ENCODE peak calls at places on chromosomes 3 and 15, in four cellular contexts. F is SK-N-MC, Q is neural crest cell, D is retina. P is an unnamed sample.

GRCh38 chr15:40445411-40446055 is 4.8 kb downstream of the BAHD1 start:
- DNase-seq in F (no peak), Q (no peak), D (no peak), P (no peak)

GRCh38 chr15:38176155-38176554 is 76.5 kb upstream of the SPRED1 start:
- DNase-seq in F (no peak), Q (no peak), D (no peak), P (no peak)

GRCh38 chr3:192825657-192826200 is 91.9 kb downstream of the MB21D2 start:
- DNase-seq in F (no peak), Q (no peak), D (no peak), P (no peak)

GRCh38 chr3:4207672-4208071 is 95.5 kb upstream of the SETMAR start:
- DNase-seq in F (no peak), Q (no peak), D (no peak), P (no peak)

GRCh38 chr15:67838789-67839332 is 984 bp downstream of the RNU6-1 start:
- DNase-seq in F (no peak), Q (no peak), D (peak), P (peak)

GRCh38 chr15:84812842-84813241 is 4.3 kb upstream of the ALPK3 start:
- DNase-seq in F (no peak), Q (no peak), D (no peak), P (no peak)

GRCh38 chr3:31533169-31533870 is 595 bp downstream of the STT3B start:
- DNase-seq in F (no peak), Q (peak), D (peak), P (peak)

GRCh38 chr15:38531509-38531908 is 33.1 kb downstream of the RASGRP1 start:
- DNase-seq in F (no peak), Q (no peak), D (no peak), P (no peak)

GRCh38 chr3:188979669-188980311 is 192.0 kb upstream of the TPRG1 start:
- DNase-seq in F (no peak), Q (no peak), D (no peak), P (no peak)

GRCh38 chr3:47161983-47162694 is 1.8 kb downstream of the SETD2 start:
- DNase-seq in F (no peak), Q (no peak), D (no peak), P (no peak)

GRCh38 chr3:162034368-162034767 is 537.8 kb downstream of the OTOL1 start:
- DNase-seq in F (no peak), Q (no peak), D (no peak), P (no peak)

GRCh38 chr15:52481915-52482314 is 46.8 kb downstream of the MYO5A start:
- DNase-seq in F (no peak), Q (no peak), D (no peak), P (no peak)

GRCh38 chr15:95266481-95267061 is 1035.2 kb downstream of the MCTP2 start:
- DNase-seq in F (no peak), Q (no peak), D (no peak), P (no peak)

GRCh38 chr3:102576651-102577050 is 141.8 kb downstream of the ZPLD1 start:
- DNase-seq in F (no peak), Q (no peak), D (no peak), P (no peak)

GRCh38 chr3:29525254-29525881 is 244.5 kb downstream of the RBMS3 start:
- DNase-seq in F (no peak), Q (no peak), D (no peak), P (no peak)

GRCh38 chr3:181446741-181447140 is 265.0 kb upstream of the SOX2 start:
- DNase-seq in F (no peak), Q (no peak), D (no peak), P (no peak)

GRCh38 chr15:48777645-48778337 is 33.1 kb downstream of the CEP152 start:
- DNase-seq in F (no peak), Q (no peak), D (no peak), P (no peak)

GRCh38 chr3:142888099-142888483 is 792 bp downstream of the PCOLCE2 start:
- DNase-seq in F (peak), Q (peak), D (no peak), P (peak)

GRCh38 chr3:24496529-24497482 is 2.2 kb upstream of the THRB start:
- DNase-seq in F (no peak), Q (peak), D (peak), P (no peak)

GRCh38 chr3:192879346-192880031 is 38.2 kb downstream of the MB21D2 start:
- DNase-seq in F (peak), Q (no peak), D (peak), P (no peak)

GRCh38 chr15:100731259-100732156 is 129.1 kb downstream of the ASB7 start:
- DNase-seq in F (no peak), Q (no peak), D (no peak), P (no peak)

GRCh38 chr3:39208463-39209055 is 16.2 kb upstream of the XIRP1 start:
- DNase-seq in F (no peak), Q (peak), D (peak), P (no peak)

GRCh38 chr3:189457201-189457607 is 174.0 kb upstream of the TP63 start:
- DNase-seq in F (no peak), Q (no peak), D (no peak), P (no peak)

GRCh38 chr3:45544024-45544718 is 50.4 kb upstream of the LIMD1 start:
- DNase-seq in F (no peak), Q (no peak), D (no peak), P (no peak)

GRCh38 chr3:43190682-43191081 is 84.8 kb upstream of the POMGNT2 start:
- DNase-seq in F (no peak), Q (no peak), D (no peak), P (no peak)

GRCh38 chr3:36591959-36592358 is 172.4 kb downstream of the DCLK3 start:
- DNase-seq in F (no peak), Q (no peak), D (no peak), P (no peak)

GRCh38 chr15:79635149-79635771 is 203.1 kb downstream of the MINAR1 start:
- DNase-seq in F (no peak), Q (no peak), D (peak), P (no peak)

GRCh38 chr3:139982404-139982803 is 47.4 kb downstream of the CLSTN2 start:
- DNase-seq in F (no peak), Q (no peak), D (no peak), P (no peak)

GRCh38 chr15:77542491-77543001 is 90.2 kb downstream of the LINGO1 start:
- DNase-seq in F (no peak), Q (no peak), D (no peak), P (no peak)

GRCh38 chr15:85750319-85750806 is 44.4 kb downstream of the KLHL25 start:
- DNase-seq in F (no peak), Q (no peak), D (no peak), P (no peak)

GRCh38 chr3:12522721-12523120 is 22.6 kb downstream of the MKRN2OS start:
- DNase-seq in F (no peak), Q (no peak), D (no peak), P (no peak)

GRCh38 chr3:112002458-112002971 is 3.8 kb downstream of the TAGLN3 start:
- DNase-seq in F (no peak), Q (no peak), D (no peak), P (no peak)

GRCh38 chr3:181699171-181699903 is 12.4 kb upstream of the SOX2 start:
- DNase-seq in F (no peak), Q (no peak), D (peak), P (no peak)

GRCh38 chr15:63818191-63818590 is 15.6 kb downstream of the HERC1 start:
- DNase-seq in F (no peak), Q (no peak), D (no peak), P (peak)

GRCh38 chr3:69249001-69249400 is 126.6 kb upstream of the LMOD3 start:
- DNase-seq in F (no peak), Q (no peak), D (no peak), P (no peak)

GRCh38 chr3:45010718-45011355 is 15.3 kb upstream of the CLEC3B start:
- DNase-seq in F (no peak), Q (no peak), D (no peak), P (no peak)